ENCODE peak calls at places on chromosome 11, in nine cellular contexts. One of them, this sample, is unnamed.
A peak's percentile ranks its signal among the peaks of the same experiment; 100 is the strongest.

GRCh38 chr11:11374358-11375148 is 21.5 kb upstream of the CSNK2A3 start:
- DNase-seq in fibroblast of the conjunctiva: no peak
- DNase-seq in mucosa of descending colon: no peak
- DNase-seq in activated CD4-positive, alpha-beta T cell treated with anti-CD3 and anti-CD28 coated beads, Interleukin-2, amount 10 ng/mL, durations not matched to agents 7 days and 5 days: no peak
- DNase-seq in Ammon's horn: no peak
- DNase-seq in NCI-H524: no peak
- DNase-seq in choroid plexus epithelial cell: no peak
- DNase-seq in AG09319: no peak
- DNase-seq in kidney tubule cell: peak; percentile 72
- DNase-seq in this sample: no peak

GRCh38 chr11:21630934-21631478 is 561.9 kb upstream of the ANO5 start:
- DNase-seq in Ammon's horn: no peak
- DNase-seq in fibroblast of the conjunctiva: no peak
- DNase-seq in activated CD4-positive, alpha-beta T cell treated with anti-CD3 and anti-CD28 coated beads, Interleukin-2, amount 10 ng/mL, durations not matched to agents 7 days and 5 days: no peak
- DNase-seq in AG09319: no peak
- DNase-seq in kidney tubule cell: no peak
- DNase-seq in choroid plexus epithelial cell: no peak
- DNase-seq in mucosa of descending colon: no peak
- DNase-seq in NCI-H524: no peak
- DNase-seq in this sample: no peak

GRCh38 chr11:74443071-74443864 is 24.1 kb downstream of the KCNE3 start:
- DNase-seq in fibroblast of the conjunctiva: no peak
- DNase-seq in choroid plexus epithelial cell: peak; percentile 71
- DNase-seq in kidney tubule cell: peak; percentile 65
- DNase-seq in AG09319: no peak
- DNase-seq in Ammon's horn: peak; percentile 29
- DNase-seq in mucosa of descending colon: peak; percentile 65
- DNase-seq in activated CD4-positive, alpha-beta T cell treated with anti-CD3 and anti-CD28 coated beads, Interleukin-2, amount 10 ng/mL, durations not matched to agents 7 days and 5 days: no peak
- DNase-seq in NCI-H524: peak; percentile 79
- DNase-seq in this sample: no peak

GRCh38 chr11:10887307-10887706 is 29.5 kb upstream of the ZBED5 start:
- DNase-seq in kidney tubule cell: no peak
- DNase-seq in fibroblast of the conjunctiva: no peak
- DNase-seq in mucosa of descending colon: no peak
- DNase-seq in NCI-H524: no peak
- DNase-seq in Ammon's horn: no peak
- DNase-seq in AG09319: no peak
- DNase-seq in choroid plexus epithelial cell: no peak
- DNase-seq in activated CD4-positive, alpha-beta T cell treated with anti-CD3 and anti-CD28 coated beads, Interleukin-2, amount 10 ng/mL, durations not matched to agents 7 days and 5 days: no peak
- DNase-seq in this sample: no peak

GRCh38 chr11:124837491-124837856 is 27.8 kb upstream of the ROBO3 start:
- DNase-seq in kidney tubule cell: peak; percentile 81
- DNase-seq in AG09319: peak; percentile 74
- DNase-seq in mucosa of descending colon: peak; percentile 46
- DNase-seq in Ammon's horn: peak; percentile 71
- DNase-seq in NCI-H524: peak; percentile 85
- DNase-seq in fibroblast of the conjunctiva: peak; percentile 84
- DNase-seq in choroid plexus epithelial cell: peak; percentile 94
- DNase-seq in activated CD4-positive, alpha-beta T cell treated with anti-CD3 and anti-CD28 coated beads, Interleukin-2, amount 10 ng/mL, durations not matched to agents 7 days and 5 days: peak; percentile 17
- DNase-seq in this sample: peak; percentile 59

GRCh38 chr11:134357545-134357839 is 25.7 kb downstream of the GLB1L2 start:
- DNase-seq in choroid plexus epithelial cell: no peak
- DNase-seq in AG09319: no peak
- DNase-seq in Ammon's horn: no peak
- DNase-seq in mucosa of descending colon: no peak
- DNase-seq in NCI-H524: no peak
- DNase-seq in kidney tubule cell: no peak
- DNase-seq in activated CD4-positive, alpha-beta T cell treated with anti-CD3 and anti-CD28 coated beads, Interleukin-2, amount 10 ng/mL, durations not matched to agents 7 days and 5 days: no peak
- DNase-seq in fibroblast of the conjunctiva: no peak
- DNase-seq in this sample: no peak

GRCh38 chr11:65580756-65581155 is 4.9 kb downstream of the EHBP1L1 start:
- DNase-seq in AG09319: no peak
- DNase-seq in NCI-H524: no peak
- DNase-seq in activated CD4-positive, alpha-beta T cell treated with anti-CD3 and anti-CD28 coated beads, Interleukin-2, amount 10 ng/mL, durations not matched to agents 7 days and 5 days: no peak
- DNase-seq in choroid plexus epithelial cell: no peak
- DNase-seq in kidney tubule cell: no peak
- DNase-seq in Ammon's horn: no peak
- DNase-seq in mucosa of descending colon: no peak
- DNase-seq in fibroblast of the conjunctiva: no peak
- DNase-seq in this sample: no peak

GRCh38 chr11:44407211-44407996 is 97.5 kb upstream of the ALX4 start:
- DNase-seq in mucosa of descending colon: no peak
- DNase-seq in Ammon's horn: no peak
- DNase-seq in choroid plexus epithelial cell: no peak
- DNase-seq in kidney tubule cell: no peak
- DNase-seq in fibroblast of the conjunctiva: no peak
- DNase-seq in AG09319: no peak
- DNase-seq in NCI-H524: no peak
- DNase-seq in activated CD4-positive, alpha-beta T cell treated with anti-CD3 and anti-CD28 coated beads, Interleukin-2, amount 10 ng/mL, durations not matched to agents 7 days and 5 days: no peak
- DNase-seq in this sample: no peak

GRCh38 chr11:130629039-130629438 is 180.6 kb downstream of the ADAMTS15 start:
- DNase-seq in mucosa of descending colon: no peak
- DNase-seq in AG09319: no peak
- DNase-seq in choroid plexus epithelial cell: peak; percentile 46
- DNase-seq in kidney tubule cell: no peak
- DNase-seq in fibroblast of the conjunctiva: no peak
- DNase-seq in activated CD4-positive, alpha-beta T cell treated with anti-CD3 and anti-CD28 coated beads, Interleukin-2, amount 10 ng/mL, durations not matched to agents 7 days and 5 days: no peak
- DNase-seq in NCI-H524: peak; percentile 88
- DNase-seq in Ammon's horn: no peak
- DNase-seq in this sample: no peak

This sample was measured in AML-193.